ENCODE peak calls at places on chromosomes 13 and 19, in five cellular contexts. H, M, B, N and W are unnamed samples. For H3K27me3, the result is how much of the 10 kb centered on the place peaks cover.

GRCh38 chr19:18257503-18258470 is 16.5 kb downstream of the IQCN start:
- DNase-seq in H (no peak), M (no peak), B (no peak), N (no peak), W (no peak)

GRCh38 chr13:23902975-23903905 is 5.9 kb upstream of the C1QTNF9B start:
- DNase-seq in H (no peak), M (no peak), B (no peak), N (no peak), W (no peak)

GRCh38 chr13:65330287-65330686 is 1899.8 kb downstream of the PCDH9 start:
- DNase-seq in H (no peak), M (no peak), B (no peak), N (no peak), W (no peak)

GRCh38 chr19:51136891-51137551 is 5.1 kb upstream of the SIGLEC7 start:
- DNase-seq in H (no peak), M (no peak), B (no peak), N (no peak), W (no peak)

GRCh38 chr13:79684426-79684825 is 203.5 kb downstream of the NDFIP2 start:
- DNase-seq in H (no peak), M (peak), B (no peak), N (no peak), W (no peak)

GRCh38 chr13:19179916-19180315 is 1.7 kb downstream of the TUBA3C start:
- DNase-seq in H (no peak), M (no peak), B (no peak), N (no peak), W (no peak)

GRCh38 chr13:74067818-74068217 is 66.4 kb downstream of the KLF12 start:
- DNase-seq in H (no peak), M (peak), B (no peak), N (no peak), W (no peak)

GRCh38 chr13:37476874-37477273 is 121.7 kb downstream of the POSTN start:
- DNase-seq in H (no peak), M (peak), B (no peak), N (no peak), W (no peak)

GRCh38 chr19:32661318-32661717 is 13.7 kb downstream of the ANKRD27 start:
- DNase-seq in H (no peak), M (no peak), B (no peak), N (no peak), W (no peak)

GRCh38 chr13:39417643-39418042 is 185.3 kb downstream of the LHFPL6 start:
- DNase-seq in H (no peak), M (peak), B (no peak), N (no peak), W (no peak)

GRCh38 chr19:52226652-52227051 is 36.8 kb downstream of the PPP2R1A start:
- DNase-seq in H (no peak), M (no peak), B (no peak), N (no peak), W (no peak)

GRCh38 chr19:14061751-14062557 is at the start of gene PALM3:
- DNase-seq in H (peak), M (no peak), B (no peak), N (no peak), W (no peak)

GRCh38 chr19:5627395-5627904 is 4.6 kb downstream of the SAFB start:
- DNase-seq in H (no peak), M (peak), B (peak), N (no peak), W (no peak)

GRCh38 chr19:5718579-5719273 is 1.2 kb downstream of the LONP1 start:
- DNase-seq in H (peak), M (peak), B (no peak), N (peak), W (peak)

GRCh38 chr13:68727165-68727564 is 1380.5 kb upstream of the ATXN8OS start:
- DNase-seq in H (no peak), M (peak), B (no peak), N (no peak), W (no peak)

GRCh38 chr19:47493378-47494210 is 9.6 kb upstream of the KPTN start:
- DNase-seq in H (no peak), M (no peak), B (no peak), N (no peak), W (no peak)

GRCh38 chr13:113329656-113330312 is 32.7 kb downstream of the LAMP1 start:
- DNase-seq in H (no peak), M (no peak), B (no peak), N (no peak), W (no peak)

GRCh38 chr13:47455581-47455980 is 545.5 kb downstream of the SUCLA2 start:
- DNase-seq in H (no peak), M (no peak), B (no peak), N (no peak), W (no peak)

GRCh38 chr19:14160017-14160703 is 23.8 kb upstream of the ASF1B start:
- DNase-seq in H (no peak), M (no peak), B (no peak), N (no peak), W (no peak)

GRCh38 chr13:29472317-29472961 is 123.0 kb downstream of the SLC7A1 start:
- DNase-seq in H (peak), M (peak), B (no peak), N (no peak), W (no peak)

GRCh38 chr13:43363156-43363918 is 340.0 kb downstream of the DNAJC15 start:
- DNase-seq in H (no peak), M (peak), B (no peak), N (peak), W (no peak)

GRCh38 chr19:58227964-58228583 is 640 bp upstream of the ZNF544 start:
- DNase-seq in H (no peak), M (peak), B (no peak), N (no peak), W (no peak)

GRCh38 chr13:84296386-84296785 is 414.1 kb upstream of the SLITRK1 start:
- DNase-seq in H (no peak), M (peak), B (no peak), N (no peak), W (no peak)

GRCh38 chr13:46675016-46675415 is 121.9 kb downstream of the ESD start:
- DNase-seq in H (no peak), M (no peak), B (no peak), N (no peak), W (no peak)

GRCh38 chr19:19034204-19034624 is 811 bp downstream of the ARMC6 start:
- DNase-seq in H (peak), M (peak), B (no peak), N (no peak), W (peak)

GRCh38 chr13:77831870-77832269 is 86.8 kb downstream of the EDNRB start:
- DNase-seq in H (no peak), M (no peak), B (no peak), N (no peak), W (no peak)

GRCh38 chr13:107373551-107373950 is 805.6 kb upstream of the ARGLU1 start:
- DNase-seq in H (no peak), M (peak), B (no peak), N (peak), W (no peak)
- TF ChIP-seq CTCF in H (peak), M (peak), B (peak), N (peak), W (no peak)

DNA sequence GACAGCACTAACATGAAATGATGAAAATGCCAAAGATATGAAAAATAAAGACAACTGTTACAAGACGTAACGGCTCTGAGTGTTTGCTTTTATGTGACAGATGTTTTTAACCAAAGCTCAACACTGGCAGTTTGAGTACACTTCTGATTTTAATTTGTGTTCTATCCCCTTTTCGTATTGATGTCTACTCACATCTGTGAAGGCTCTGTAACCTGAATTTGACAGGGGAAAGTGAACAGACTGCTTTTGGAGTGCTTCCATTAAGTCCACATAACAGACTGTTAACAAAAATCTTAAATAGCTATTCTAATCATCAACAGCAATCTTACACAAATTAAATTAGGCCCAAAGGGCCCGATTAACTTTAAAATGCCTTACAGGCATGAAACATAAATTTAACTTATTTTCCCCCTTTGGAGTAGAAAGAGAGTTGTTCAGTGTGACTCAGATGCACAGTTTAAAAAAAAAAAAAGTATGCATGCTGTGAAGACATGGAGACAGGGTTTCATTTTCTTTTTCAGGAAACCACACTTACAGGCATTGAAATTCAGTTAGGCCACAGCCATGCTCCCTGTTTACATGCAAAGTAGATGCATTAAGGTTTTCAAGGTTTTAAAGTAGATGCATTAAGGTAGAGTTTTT is 16.3 kb upstream of the RNASEH2B start:
- DNase-seq in H (no peak), M (peak), B (no peak), N (no peak), W (no peak)
- H3K4me3 ChIP-seq in H (no peak), M (no peak), B (no peak), N (no peak), W (no peak)

GRCh38 chr19:9842834-9843625 is 7.9 kb downstream of the PIN1 start:
- DNase-seq in H (no peak), M (no peak), B (no peak), N (no peak), W (no peak)
- H3K27me3 ChIP-seq in H (under half), M (under half), B (under half), N (under half), W (under half)

GRCh38 chr13:27622881-27623280 is 1.2 kb downstream of the POLR1D start:
- DNase-seq in H (no peak), M (no peak), B (no peak), N (no peak), W (no peak)

GRCh38 chr13:27621116-27621365 is 651 bp upstream of the POLR1D start:
- DNase-seq in H (no peak), M (peak), B (no peak), N (no peak), W (no peak)

GRCh38 chr13:27621366-27622101 is at the start of gene POLR1D:
- DNase-seq in H (peak), M (peak), B (peak), N (no peak), W (no peak)

GRCh38 chr13:27620377-27621115 is at the start of gene LNX2:
- DNase-seq in H (peak), M (peak), B (peak), N (peak), W (peak)

DNA sequence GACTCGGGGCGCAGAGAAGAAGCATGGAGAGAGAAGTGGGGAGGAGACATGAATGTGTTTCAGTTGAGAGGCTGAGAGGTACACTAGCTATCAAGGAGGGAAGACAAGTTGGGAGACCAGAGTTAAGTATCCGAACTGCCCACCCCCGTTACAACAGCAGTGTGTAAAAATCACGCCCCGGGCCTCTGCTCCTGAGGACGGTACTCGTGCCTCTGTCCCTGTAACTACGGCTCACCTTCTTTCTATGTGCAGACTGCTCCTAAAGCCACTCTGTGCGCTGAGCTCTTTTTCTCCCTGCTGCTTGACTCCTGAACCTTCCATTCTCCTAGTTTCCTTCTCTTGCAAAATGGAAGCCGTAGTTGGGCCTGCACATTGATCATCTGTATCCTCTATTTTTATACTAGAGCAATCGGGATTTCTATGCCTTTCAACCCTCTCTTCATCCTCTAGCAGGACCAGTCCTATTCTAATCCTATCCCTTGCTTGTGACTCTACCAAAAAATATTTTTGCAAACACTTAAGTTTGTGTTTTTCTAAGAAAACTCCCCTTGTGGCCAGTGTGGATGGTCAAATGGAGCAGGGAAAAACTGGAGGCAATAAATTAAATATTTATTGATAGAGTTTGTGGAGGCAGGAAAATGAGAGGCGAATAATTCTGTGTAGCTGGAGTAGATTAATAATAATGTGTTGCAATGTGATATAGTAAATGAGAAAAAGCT is 569 bp downstream of the POLR1D start:
- DNase-seq in H (no peak), M (peak), B (no peak), N (no peak), W (no peak)
- TF ChIP-seq CTCF in H (no peak), M (peak), B (no peak), N (peak), W (peak)

DNA sequence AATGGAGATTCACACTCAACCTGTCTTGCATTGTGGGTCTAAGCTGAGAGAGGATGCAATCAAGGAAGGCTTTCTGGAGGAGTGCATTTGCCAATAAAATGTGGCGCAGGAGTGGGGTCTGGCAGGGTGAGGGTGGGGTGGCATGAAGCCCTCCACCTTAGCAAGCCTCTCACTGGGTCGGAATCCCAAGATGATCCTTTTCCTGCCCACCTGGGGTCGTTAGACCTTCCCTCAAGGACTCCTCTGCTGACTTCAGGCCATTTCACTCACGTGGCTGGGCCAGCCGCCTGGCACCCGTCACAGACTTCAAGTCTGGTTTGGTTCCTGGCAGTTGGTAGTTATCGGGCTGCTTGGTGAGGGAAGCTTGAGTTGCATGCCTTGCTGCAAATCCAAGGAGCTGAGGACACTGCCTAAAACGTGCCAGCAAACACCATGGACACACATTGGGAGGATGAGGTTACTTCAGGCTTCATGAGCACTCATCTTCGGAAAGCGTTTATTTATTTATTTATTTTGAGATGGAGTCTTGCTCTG is 2.5 kb downstream of the GPI start:
- DNase-seq in H (no peak), M (no peak), B (no peak), N (no peak), W (no peak)
- H3K4me3 ChIP-seq in H (no peak), M (no peak), B (no peak), N (no peak), W (no peak)

DNA sequence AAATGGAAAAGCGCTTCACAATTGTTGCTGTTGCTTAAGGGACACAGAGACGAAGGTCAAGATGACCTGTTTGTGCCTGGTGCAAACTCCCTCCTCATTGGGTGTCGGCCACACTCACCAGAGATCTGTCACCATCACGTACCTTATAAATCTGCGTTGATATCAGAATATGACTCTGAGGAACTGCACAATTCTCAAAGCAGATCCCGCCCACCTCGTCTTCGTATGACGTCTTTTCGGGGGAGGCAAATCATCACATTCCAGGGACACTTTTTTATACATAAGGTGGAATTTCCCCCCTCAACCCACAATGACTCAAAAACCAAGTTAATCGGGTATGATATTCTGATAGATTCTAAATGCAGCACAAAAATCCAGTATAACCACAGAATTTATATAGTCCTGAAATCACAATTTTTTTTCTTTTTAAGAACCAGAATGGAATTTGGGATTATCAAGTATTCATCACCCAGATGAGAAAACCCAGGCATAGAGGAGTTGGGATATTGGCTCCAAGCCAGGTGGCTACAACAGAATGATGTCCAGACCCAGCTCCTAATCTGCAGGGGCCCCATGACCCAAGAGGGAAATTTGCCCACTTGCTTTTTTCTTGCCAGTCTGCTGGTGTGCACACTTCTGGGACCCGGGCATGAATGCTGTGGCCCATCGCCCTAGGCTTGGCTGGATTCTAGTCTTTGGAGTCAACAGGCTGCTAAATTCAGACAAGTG is 50.6 kb upstream of the MTIF3 start:
- DNase-seq in H (no peak), M (no peak), B (no peak), N (no peak), W (no peak)
- H3K27me3 ChIP-seq in H (under half), M (under half), B (under half), N (under half), W (under half)

GRCh38 chr13:98457053-98457452 is 119.9 kb downstream of the STK24 start:
- DNase-seq in H (no peak), M (no peak), B (no peak), N (no peak), W (no peak)

GRCh38 chr13:98458431-98458830 is 118.5 kb downstream of the STK24 start:
- DNase-seq in H (no peak), M (no peak), B (no peak), N (no peak), W (no peak)

GRCh38 chr13:98454389-98454881 is 122.5 kb downstream of the STK24 start:
- DNase-seq in H (no peak), M (peak), B (no peak), N (peak), W (peak)

GRCh38 chr13:98459171-98459681 is 117.7 kb downstream of the STK24 start:
- DNase-seq in H (peak), M (no peak), B (no peak), N (no peak), W (no peak)

GRCh38 chr13:98456423-98456845 is 120.5 kb downstream of the STK24 start:
- DNase-seq in H (no peak), M (no peak), B (no peak), N (no peak), W (no peak)
- TF ChIP-seq CTCF in H (no peak), M (no peak), B (no peak), N (no peak), W (no peak)

GRCh38 chr19:1082165-1082927 is 12.8 kb downstream of the POLR2E start:
- DNase-seq in H (peak), M (no peak), B (no peak), N (no peak), W (no peak)
- H3K4me3 ChIP-seq in H (peak), M (no peak), B (no peak), N (no peak), W (peak)

DNA sequence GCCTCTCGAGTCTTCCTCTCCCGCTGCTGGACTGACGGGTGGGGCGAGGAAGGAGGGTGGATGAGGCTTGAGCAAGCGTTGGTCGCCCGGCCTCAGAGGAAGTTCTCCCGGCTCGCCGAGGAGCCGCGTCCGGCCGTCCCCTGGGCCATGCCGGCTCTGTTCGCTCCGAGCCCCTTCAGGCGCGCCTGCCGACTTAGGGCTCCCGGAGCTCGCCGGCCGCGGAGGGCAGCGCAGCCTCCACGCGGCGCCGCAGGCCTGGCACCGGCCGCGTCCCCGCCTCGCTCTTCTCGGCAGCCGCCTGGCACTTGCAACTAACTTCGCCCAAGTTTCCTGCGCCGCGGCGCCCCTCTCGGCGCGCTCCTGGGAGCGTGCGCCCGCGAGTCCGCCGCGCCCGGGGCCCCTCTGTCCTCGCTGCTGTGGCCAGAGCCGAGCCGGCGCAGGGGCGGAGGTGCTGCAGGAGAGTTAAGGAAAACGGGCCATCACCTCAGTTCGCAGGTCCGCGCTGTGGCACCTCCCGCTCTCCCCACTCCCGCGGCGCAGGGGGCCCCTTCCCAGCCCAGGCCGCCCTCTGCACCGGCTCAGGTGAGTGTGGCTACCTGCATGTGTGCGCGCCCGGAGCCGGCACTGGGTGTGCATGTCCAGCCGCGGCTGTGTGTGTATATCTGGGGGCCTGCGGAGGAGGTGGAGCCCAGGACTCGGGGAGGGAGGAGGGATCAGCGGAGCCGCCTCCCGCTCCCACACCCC is 639 bp upstream of the SOX21 start:
- DNase-seq in H (no peak), M (peak), B (no peak), N (no peak), W (peak)
- H3K27me3 ChIP-seq in H (under half), M (half or more), B (half or more), N (half or more), W (under half)